ENCODE peak calls at places on chromosomes 4 and X, in six cellular contexts. V is uterus, L is A549, A is vagina, Z is gastrocnemius medialis, B is heart left ventricle. W is an unnamed sample.

GRCh38 chrX:68808686-68809357 is 20.0 kb upstream of the EFNB1 start:
- DNase-seq in V (no peak), L (no peak), A (no peak), Z (no peak), B (no peak), W (no peak)

GRCh38 chrX:40058719-40059118 is 39.0 kb downstream of the BCOR start:
- DNase-seq in V (no peak), L (no peak), A (no peak), Z (no peak), B (no peak), W (no peak)

GRCh38 chrX:121146059-121146628 is 98.7 kb downstream of the GLUD2 start:
- DNase-seq in V (no peak), L (no peak), A (no peak), Z (no peak), B (no peak), W (no peak)

GRCh38 chrX:9687899-9688298 is 77.7 kb downstream of the GPR143 start:
- DNase-seq in V (no peak), L (no peak), A (no peak), Z (no peak), B (no peak), W (no peak)

GRCh38 chr4:76449362-76449767 is 14.3 kb downstream of the SHROOM3 start:
- DNase-seq in V (no peak), L (no peak), A (no peak), Z (no peak), B (no peak), W (no peak)

GRCh38 chrX:739611-740010 is 109.0 kb downstream of the SHOX start:
- DNase-seq in V (no peak), L (no peak), A (no peak), Z (no peak), B (no peak), W (no peak)

GRCh38 chrX:118522230-118522926 is 26.8 kb downstream of the DOCK11 start:
- DNase-seq in V (no peak), L (no peak), A (no peak), Z (no peak), B (no peak), W (no peak)

GRCh38 chrX:96433409-96434122 is 251.1 kb upstream of the DIAPH2 start:
- DNase-seq in V (no peak), L (no peak), A (no peak), Z (no peak), B (no peak), W (no peak)

GRCh38 chrX:39513836-39514235 is 583.9 kb downstream of the BCOR start:
- DNase-seq in V (no peak), L (peak), A (no peak), Z (peak), B (no peak), W (no peak)

GRCh38 chr4:72505314-72505744 is 63.7 kb downstream of the ADAMTS3 start:
- DNase-seq in V (peak), L (no peak), A (no peak), Z (no peak), B (no peak), W (peak)

GRCh38 chr4:38574559-38575333 is 89.3 kb upstream of the KLF3 start:
- DNase-seq in V (no peak), L (no peak), A (no peak), Z (peak), B (no peak), W (no peak)

GRCh38 chr4:31043382-31044062 is 323.4 kb downstream of the PCDH7 start:
- DNase-seq in V (no peak), L (no peak), A (no peak), Z (no peak), B (no peak), W (no peak)

GRCh38 chrX:88613338-88613737 is 133.7 kb upstream of the CPXCR1 start:
- DNase-seq in V (no peak), L (no peak), A (no peak), Z (no peak), B (no peak), W (no peak)

GRCh38 chr4:120691536-120691935 is 231.0 kb downstream of the PRDM5 start:
- DNase-seq in V (no peak), L (no peak), A (no peak), Z (no peak), B (no peak), W (no peak)

GRCh38 chr4:88791274-88791673 is 93.6 kb upstream of the NAP1L5 start:
- DNase-seq in V (no peak), L (no peak), A (no peak), Z (no peak), B (no peak), W (no peak)

GRCh38 chr4:89298788-89299152 is 8.8 kb downstream of the GPRIN3 start:
- DNase-seq in V (no peak), L (no peak), A (no peak), Z (no peak), B (no peak), W (no peak)

GRCh38 chrX:110914281-110914680 is 118.7 kb upstream of the CHRDL1 start:
- DNase-seq in V (no peak), L (no peak), A (no peak), Z (no peak), B (no peak), W (no peak)

GRCh38 chr4:123587983-123588494 is 191.4 kb downstream of the SPRY1 start:
- DNase-seq in V (no peak), L (peak), A (no peak), Z (peak), B (no peak), W (no peak)

GRCh38 chr4:178612725-178613124 is 1170.5 kb upstream of the AGA start:
- DNase-seq in V (no peak), L (no peak), A (no peak), Z (no peak), B (no peak), W (no peak)

GRCh38 chrX:81195712-81196111 is 6.0 kb downstream of the HMGN5 start:
- DNase-seq in V (peak), L (peak), A (no peak), Z (peak), B (no peak), W (no peak)

GRCh38 chr4:55932489-55932888 is 16.3 kb upstream of the CEP135 start:
- DNase-seq in V (no peak), L (no peak), A (no peak), Z (no peak), B (no peak), W (no peak)
- H3K27ac ChIP-seq in V (no peak), L (no peak), A (no peak), Z (no peak), B (no peak), W (no peak)

DNA sequence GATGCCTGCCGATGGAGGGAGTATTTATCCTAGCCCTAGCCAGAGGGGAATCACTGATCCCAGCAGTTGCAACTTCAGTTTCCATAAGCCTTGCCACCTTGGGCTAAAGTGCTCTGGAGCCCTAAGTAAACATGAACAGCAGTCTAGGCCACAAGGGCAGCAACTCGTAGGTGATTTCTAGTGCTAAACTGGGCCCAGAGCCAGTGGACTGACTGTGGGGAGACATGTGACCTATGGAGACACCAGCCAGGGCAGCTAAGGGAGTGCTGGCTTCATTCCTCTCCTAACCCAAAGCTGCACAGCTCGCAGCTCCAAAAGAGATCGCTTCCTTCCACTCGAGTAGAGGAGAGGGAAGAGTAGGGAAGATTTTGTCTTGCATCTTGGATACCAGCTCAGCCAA is 120.8 kb upstream of the MAGEA10 start:
- DNase-seq in V (no peak), L (no peak), A (no peak), Z (no peak), B (no peak), W (peak)
- TF ChIP-seq POLR2A in V (no peak), L (no peak), A (no peak), Z (no peak), B (no peak), W (no peak)

DNA sequence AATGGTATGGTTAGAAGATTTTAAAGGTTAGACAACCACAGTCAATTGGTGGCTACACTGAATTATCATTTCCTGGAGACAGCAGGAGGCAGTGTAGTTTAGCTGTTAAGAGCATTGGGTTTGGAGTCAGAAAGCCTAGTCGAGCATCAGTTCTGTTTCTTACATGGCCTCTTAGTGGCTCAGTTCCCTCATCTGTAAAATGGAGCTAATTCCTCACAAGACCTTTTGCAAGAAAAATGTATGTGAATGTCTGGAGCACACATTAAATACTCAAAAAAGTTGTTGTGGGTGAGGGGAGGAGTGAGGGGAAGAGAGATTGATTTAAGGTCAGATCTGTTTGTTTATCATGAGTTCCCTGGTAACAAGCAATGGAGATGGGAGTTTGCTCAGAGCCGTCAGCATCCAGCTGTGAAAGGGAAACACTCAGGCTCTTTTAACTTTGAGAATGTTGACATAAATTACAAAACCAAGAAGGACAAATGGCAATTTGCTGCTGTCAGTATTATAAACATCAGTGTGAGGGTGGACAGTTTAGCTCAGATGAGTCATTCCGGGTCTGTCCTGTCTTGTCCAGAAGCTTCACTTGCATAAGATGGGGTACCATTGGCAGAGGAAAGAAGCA is 98.2 kb upstream of the PGRMC2 start:
- DNase-seq in V (no peak), L (peak), A (no peak), Z (peak), B (no peak), W (no peak)
- H3K27ac ChIP-seq in V (peak), L (peak), A (peak), Z (peak), B (peak), W (no peak)

GRCh38 chr4:15920723-15921591 is 17.6 kb downstream of the FGFBP1 start:
- DNase-seq in V (peak), L (peak), A (no peak), Z (no peak), B (no peak), W (no peak)

GRCh38 chr4:15917297-15917696 is 21.2 kb downstream of the FGFBP1 start:
- DNase-seq in V (no peak), L (no peak), A (no peak), Z (no peak), B (no peak), W (no peak)

GRCh38 chr4:15914736-15915135 is 23.8 kb downstream of the FGFBP1 start:
- DNase-seq in V (no peak), L (no peak), A (no peak), Z (no peak), B (no peak), W (no peak)

GRCh38 chr4:15921592-15921932 is 17.0 kb downstream of the FGFBP1 start:
- DNase-seq in V (no peak), L (no peak), A (no peak), Z (no peak), B (no peak), W (no peak)

DNA sequence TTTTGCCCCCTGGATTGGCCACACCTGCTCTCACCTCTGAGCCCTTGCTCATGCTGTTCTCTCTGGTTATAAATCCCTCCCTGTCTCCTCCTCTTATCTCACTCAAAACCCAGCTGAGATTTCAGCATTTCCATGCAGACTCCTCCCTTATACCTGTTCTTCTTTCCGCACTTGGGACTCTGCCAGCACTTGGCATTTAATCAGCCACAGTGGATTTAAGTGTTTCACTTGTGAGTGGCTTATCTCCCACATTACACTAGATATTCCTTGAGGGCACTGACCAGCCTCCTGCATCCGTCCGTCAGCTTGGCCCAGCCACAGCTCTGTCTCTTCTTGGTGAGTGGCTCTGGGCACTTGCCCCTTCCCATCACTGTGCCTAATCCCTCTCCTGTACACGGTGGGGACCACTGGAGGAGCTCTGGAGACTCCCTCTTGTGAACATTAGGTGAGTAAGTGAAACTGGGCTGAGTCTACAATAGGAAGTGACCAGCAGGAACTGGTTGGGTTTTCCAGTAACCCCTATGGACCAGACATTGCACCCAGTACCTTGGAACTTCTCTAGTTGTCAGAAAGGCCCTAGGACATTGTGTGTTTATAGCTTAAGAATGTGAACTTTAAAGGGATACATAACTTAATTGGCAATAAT is 19.9 kb downstream of the FGFBP1 start:
- DNase-seq in V (no peak), L (no peak), A (no peak), Z (no peak), B (no peak), W (no peak)
- TF ChIP-seq POLR2A in V (no peak), L (no peak), A (no peak), Z (no peak), B (no peak), W (no peak)

GRCh38 chr4:80321776-80322175 is 13.8 kb upstream of the CFAP299 start:
- DNase-seq in V (no peak), L (no peak), A (no peak), Z (no peak), B (no peak), W (peak)

GRCh38 chr4:80322716-80323115 is 12.8 kb upstream of the CFAP299 start:
- DNase-seq in V (no peak), L (no peak), A (no peak), Z (no peak), B (no peak), W (no peak)

GRCh38 chr4:80321341-80321740 is 14.2 kb upstream of the CFAP299 start:
- DNase-seq in V (no peak), L (no peak), A (no peak), Z (no peak), B (peak), W (peak)

GRCh38 chr4:80324171-80324570 is 11.4 kb upstream of the CFAP299 start:
- DNase-seq in V (no peak), L (no peak), A (no peak), Z (no peak), B (no peak), W (no peak)
- H3K27ac ChIP-seq in V (no peak), L (no peak), A (no peak), Z (no peak), B (no peak), W (no peak)

DNA sequence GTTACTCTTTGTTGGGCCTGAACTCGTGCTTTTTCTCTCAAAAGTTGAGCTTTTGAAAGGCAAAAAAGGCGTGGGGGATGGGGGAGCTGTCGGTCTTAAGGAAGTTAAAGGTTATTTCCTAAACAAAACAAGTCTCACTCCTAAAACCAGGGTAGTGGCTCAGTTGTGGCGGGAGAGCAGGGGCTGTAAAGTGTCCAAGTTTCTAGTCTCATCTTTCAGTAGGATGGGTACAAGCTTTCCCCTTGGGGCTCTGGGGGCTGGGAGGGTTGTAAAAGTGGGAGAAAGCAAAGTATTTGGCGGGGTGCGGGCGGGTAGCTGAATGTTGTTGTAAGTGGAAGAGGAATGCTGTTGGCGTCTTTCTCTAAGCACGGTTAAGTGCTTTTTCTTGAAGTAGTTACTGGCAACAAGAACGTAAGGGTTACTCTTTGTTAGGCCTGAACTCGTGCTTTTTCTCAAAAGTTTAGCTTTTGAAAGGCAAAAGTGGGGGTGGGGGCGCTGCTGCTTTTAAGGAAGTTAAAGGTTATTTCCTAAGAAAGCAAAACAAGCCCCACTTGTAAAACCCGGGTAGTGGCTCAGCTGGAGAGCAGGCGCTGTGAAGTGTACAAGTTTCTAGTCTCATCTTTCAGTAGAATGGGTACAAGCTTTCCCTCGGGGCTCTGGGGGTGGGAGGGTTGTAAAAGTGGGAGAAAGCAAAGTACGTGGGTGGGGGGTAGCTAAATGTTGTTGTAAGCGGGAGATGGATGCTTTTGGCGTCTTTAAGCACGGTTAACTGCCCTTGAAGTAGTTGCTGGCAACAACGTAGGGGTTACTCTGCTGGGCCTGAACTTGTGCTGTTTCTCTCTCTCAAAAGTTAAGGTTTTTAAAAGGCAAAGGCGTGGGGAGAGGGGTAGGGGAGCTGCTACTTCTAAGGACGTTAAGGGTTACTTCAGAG is 1.1 kb upstream of the WDR1 start:
- DNase-seq in V (peak), L (no peak), A (no peak), Z (peak), B (no peak), W (no peak)
- TF ChIP-seq POLR2A in V (no peak), L (no peak), A (no peak), Z (no peak), B (no peak), W (no peak)